ENCODE peak calls at places on chromosomes 11 and 22, in eight cellular contexts. Q is fibroblast of lung, G is Caco-2, S is BJ, O is cardiac fibroblast, L is AG10803, D is transverse colon, I is BE2C. F is an unnamed sample.

GRCh38 chr11:73308963-73309960 is 1.2 kb downstream of the ARHGEF17 start:
- DNase-seq in Q (peak; percentile 98), G (peak; percentile 94), S (peak; percentile 80), O (peak; percentile 99), L (peak; percentile 98), D (peak; percentile 84), I (peak; percentile 52), F (peak; percentile 90)

GRCh38 chr11:31808268-31808667 is 2.9 kb downstream of the PAX6 start:
- DNase-seq in Q (peak; percentile 18), G (no peak), S (no peak), O (no peak), L (no peak), D (no peak), I (no peak), F (no peak)

GRCh38 chr11:46528445-46529085 is 65.3 kb downstream of the AMBRA1 start:
- DNase-seq in Q (no peak), G (no peak), S (no peak), O (no peak), L (no peak), D (no peak), I (no peak), F (no peak)

GRCh38 chr11:36264011-36264410 is 25.2 kb downstream of the COMMD9 start:
- DNase-seq in Q (no peak), G (no peak), S (no peak), O (no peak), L (no peak), D (no peak), I (no peak), F (no peak)

GRCh38 chr11:61114913-61115312 is 12.6 kb downstream of the CD5 start:
- DNase-seq in Q (no peak), G (no peak), S (no peak), O (no peak), L (no peak), D (no peak), I (no peak), F (no peak)

GRCh38 chr22:19937616-19938473 is 3.7 kb upstream of the COMT start:
- DNase-seq in Q (peak; percentile 41), G (no peak), S (no peak), O (no peak), L (no peak), D (no peak), I (no peak), F (no peak)

GRCh38 chr22:36227396-36227795 is 11.9 kb downstream of the APOL2 start:
- DNase-seq in Q (no peak), G (no peak), S (no peak), O (no peak), L (no peak), D (no peak), I (no peak), F (no peak)

GRCh38 chr22:24688294-24688693 is 85.3 kb downstream of the GGT1 start:
- DNase-seq in Q (no peak), G (no peak), S (no peak), O (no peak), L (no peak), D (no peak), I (no peak), F (no peak)

GRCh38 chr11:130454495-130455262 is 6.2 kb downstream of the ADAMTS15 start:
- DNase-seq in Q (peak; percentile 60), G (no peak), S (no peak), O (peak; percentile 41), L (no peak), D (no peak), I (no peak), F (no peak)

GRCh38 chr11:93921695-93922468 is 71.5 kb upstream of the VSTM5 start:
- DNase-seq in Q (peak; percentile 64), G (peak; percentile 71), S (no peak), O (peak; percentile 79), L (peak; percentile 73), D (peak; percentile 18), I (peak; percentile 72), F (peak; percentile 57)

GRCh38 chr11:120296554-120296953 is 28.5 kb upstream of the TLCD5 start:
- DNase-seq in Q (no peak), G (no peak), S (no peak), O (no peak), L (no peak), D (no peak), I (no peak), F (no peak)

GRCh38 chr22:32333141-32333768 is 24.4 kb upstream of the RFPL3 start:
- DNase-seq in Q (no peak), G (peak; percentile 17), S (no peak), O (no peak), L (no peak), D (no peak), I (no peak), F (no peak)

GRCh38 chr11:130675456-130675855 is 227.0 kb downstream of the ADAMTS15 start:
- DNase-seq in Q (peak; percentile 75), G (no peak), S (no peak), O (peak; percentile 93), L (peak; percentile 77), D (peak; percentile 14), I (peak; percentile 52), F (no peak)

GRCh38 chr22:37175414-37176144 is 12.5 kb downstream of the C1QTNF6 start:
- DNase-seq in Q (no peak), G (peak; percentile 9), S (no peak), O (peak; percentile 34), L (no peak), D (no peak), I (no peak), F (no peak)

GRCh38 chr22:19959043-19959586 is 17.5 kb upstream of the TXNRD2 start:
- DNase-seq in Q (peak; percentile 76), G (peak; percentile 94), S (no peak), O (peak; percentile 72), L (peak; percentile 35), D (peak; percentile 78), I (peak; percentile 86), F (no peak)

GRCh38 chr22:36325163-36326031 is 62.4 kb downstream of the MYH9 start:
- DNase-seq in Q (peak; percentile 99), G (no peak), S (peak; percentile 66), O (peak; percentile 97), L (peak; percentile 95), D (peak; percentile 80), I (no peak), F (peak; percentile 91)

GRCh38 chr11:469684-470667 is 19.9 kb downstream of the PTDSS2 start:
- DNase-seq in Q (peak; percentile 47), G (no peak), S (no peak), O (peak; percentile 93), L (peak; percentile 82), D (peak; percentile 62), I (no peak), F (peak; percentile 13)

GRCh38 chr11:59273008-59273841 is 60.5 kb upstream of the MPEG1 start:
- DNase-seq in Q (no peak), G (no peak), S (no peak), O (no peak), L (no peak), D (peak; percentile 48), I (no peak), F (no peak)

GRCh38 chr11:46361283-46362145 is 14.3 kb downstream of the DGKZ start:
- DNase-seq in Q (peak; percentile 37), G (no peak), S (no peak), O (peak; percentile 65), L (peak; percentile 54), D (peak; percentile 56), I (peak; percentile 63), F (no peak)

GRCh38 chr11:250740-251299 is 14.0 kb downstream of the PSMD13 start:
- DNase-seq in Q (peak; percentile 17), G (peak; percentile 57), S (no peak), O (peak; percentile 73), L (peak; percentile 52), D (peak; percentile 70), I (peak; percentile 33), F (peak; percentile 18)

GRCh38 chr22:23538502-23538860 is 41.6 kb downstream of the IGLL1 start:
- DNase-seq in Q (no peak), G (no peak), S (no peak), O (no peak), L (no peak), D (no peak), I (no peak), F (no peak)
- TF ChIP-seq CTCF in Q (no peak), G (no peak), S (no peak), O (no peak), L (no peak), D (no peak), I (no peak), F (no peak)

GRCh38 chr11:14655435-14655834 is 11.8 kb downstream of the PDE3B start:
- DNase-seq in Q (no peak), G (no peak), S (no peak), O (no peak), L (no peak), D (no peak), I (no peak), F (no peak)
- H3K4me3 ChIP-seq in Q (no peak overlapping the region), G (no peak overlapping the region), S (no peak overlapping the region), O (no peak overlapping the region), L (no peak overlapping the region), D (no peak overlapping the region), I (no peak overlapping the region), F (no peak overlapping the region)

DNA sequence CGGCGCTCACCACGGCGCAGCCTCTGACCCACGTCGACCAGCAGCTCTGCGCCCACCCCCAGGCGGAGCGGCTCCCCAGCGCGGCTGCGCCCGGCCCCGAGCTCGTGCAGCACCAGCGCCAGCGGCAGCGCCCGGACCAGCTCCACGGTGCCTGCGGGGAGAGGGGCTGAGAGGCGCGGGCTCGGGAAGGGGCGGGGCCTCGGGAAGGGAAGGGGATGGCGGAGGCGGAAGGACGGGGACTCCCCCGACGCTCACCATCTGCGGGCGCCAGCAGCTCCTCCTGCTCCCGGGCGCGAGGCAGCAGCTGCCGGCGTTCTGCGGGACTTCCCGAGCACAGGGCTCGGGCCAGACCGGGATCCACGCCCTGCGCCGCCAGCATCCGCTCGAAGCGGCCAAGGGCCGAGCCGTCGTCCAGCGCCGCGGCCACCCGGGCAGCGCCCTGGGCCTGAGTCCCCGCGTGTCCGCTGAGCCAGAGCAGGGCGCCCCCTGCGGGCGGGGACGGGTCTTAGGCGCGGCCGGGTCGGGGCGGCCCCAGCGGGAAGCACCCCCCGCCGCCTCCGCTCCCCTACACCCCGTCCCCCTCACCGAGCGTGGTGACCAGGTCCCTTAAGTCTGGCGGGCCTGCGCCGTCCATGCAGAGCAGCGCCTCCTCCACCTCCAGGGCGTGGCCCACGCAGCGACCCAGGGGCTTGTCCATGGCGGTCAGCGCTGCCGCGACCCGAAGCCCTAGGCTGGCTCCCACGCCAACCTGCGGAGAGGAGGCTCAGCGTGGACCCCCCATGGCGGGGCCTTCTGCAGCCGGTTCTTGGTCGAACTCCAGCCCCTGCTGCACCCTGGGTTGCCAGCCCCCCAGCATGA is 822 bp upstream of the SCO2 start:
- DNase-seq in Q (peak; percentile 69), G (peak; percentile 83), S (no peak), O (peak; percentile 82), L (peak; percentile 79), D (peak; percentile 88), I (peak; percentile 91), F (peak; percentile 19)
- TF ChIP-seq CTCF in Q (peak; percentile 15), G (peak; percentile 32), S (no peak), O (peak; percentile 16), L (peak; percentile 32), D (peak; percentile 74), I (peak; percentile 40), F (peak; percentile 34)

GRCh38 chr11:128891410-128891861 is 280 bp downstream of the KCNJ5 start:
- DNase-seq in Q (no peak), G (no peak), S (no peak), O (no peak), L (no peak), D (no peak), I (no peak), F (no peak)
- H3K4me3 ChIP-seq in Q (peak overlapping the region; percentile 61), G (no peak overlapping the region), S (no peak overlapping the region), O (no peak overlapping the region), L (no peak overlapping the region), D (peak overlapping the region; percentile 54), I (no peak overlapping the region), F (peak overlapping the region; percentile 14)

GRCh38 chr11:27716850-27717249 is 16.6 kb upstream of the BDNF start:
- DNase-seq in Q (peak; percentile 62), G (no peak), S (no peak), O (peak; percentile 35), L (peak; percentile 87), D (no peak), I (no peak), F (no peak)
- TF ChIP-seq CTCF in Q (peak; percentile 44), G (peak; percentile 17), S (peak; percentile 68), O (peak; percentile 10), L (peak; percentile 77), D (no peak), I (no peak), F (peak; percentile 48)

F was measured in astrocyte of the cerebellum.